ENCODE peak calls at places on chromosomes 13 and 19, in nine cellular contexts. One of them, this sample, is unnamed.

GRCh38 chr19:20787766-20788165 is 11.7 kb downstream of the ZNF66 start:
- DNase-seq in ovary: no peak
- DNase-seq in AG04450: no peak
- DNase-seq in uterus: no peak
- DNase-seq in A673: no peak
- DNase-seq in mucosa of descending colon: no peak
- DNase-seq in epithelial cell of esophagus: no peak
- DNase-seq in stomach: no peak
- DNase-seq in left lung: no peak
- DNase-seq in this sample: no peak

GRCh38 chr19:44807162-44807561 is 1.7 kb upstream of the BCAM start:
- DNase-seq in ovary: peak
- DNase-seq in AG04450: no peak
- DNase-seq in uterus: no peak
- DNase-seq in A673: no peak
- DNase-seq in mucosa of descending colon: peak
- DNase-seq in epithelial cell of esophagus: peak
- DNase-seq in stomach: peak
- DNase-seq in left lung: peak
- DNase-seq in this sample: no peak

GRCh38 chr13:104953588-104953987 is 1581.9 kb downstream of the EFNB2 start:
- DNase-seq in ovary: no peak
- DNase-seq in AG04450: no peak
- DNase-seq in uterus: no peak
- DNase-seq in A673: no peak
- DNase-seq in mucosa of descending colon: no peak
- DNase-seq in epithelial cell of esophagus: peak
- DNase-seq in stomach: no peak
- DNase-seq in left lung: no peak
- DNase-seq in this sample: no peak

GRCh38 chr13:38899581-38899980 is 91.0 kb downstream of the STOML3 start:
- DNase-seq in ovary: no peak
- DNase-seq in AG04450: no peak
- DNase-seq in uterus: no peak
- DNase-seq in A673: no peak
- DNase-seq in mucosa of descending colon: no peak
- DNase-seq in epithelial cell of esophagus: no peak
- DNase-seq in stomach: no peak
- DNase-seq in left lung: no peak
- DNase-seq in this sample: no peak

GRCh38 chr13:44249439-44249838 is 124.2 kb upstream of the SERP2 start:
- DNase-seq in ovary: peak
- DNase-seq in AG04450: peak
- DNase-seq in uterus: peak
- DNase-seq in A673: no peak
- DNase-seq in mucosa of descending colon: peak
- DNase-seq in epithelial cell of esophagus: peak
- DNase-seq in stomach: no peak
- DNase-seq in left lung: no peak
- DNase-seq in this sample: no peak

GRCh38 chr19:8580710-8581281 is 3.6 kb upstream of the MYO1F start:
- DNase-seq in ovary: peak
- DNase-seq in AG04450: no peak
- DNase-seq in uterus: peak
- DNase-seq in A673: peak
- DNase-seq in mucosa of descending colon: peak
- DNase-seq in epithelial cell of esophagus: peak
- DNase-seq in stomach: peak
- DNase-seq in left lung: peak
- DNase-seq in this sample: peak

GRCh38 chr19:33804021-33804799 is 7.5 kb downstream of the KCTD15 start:
- DNase-seq in ovary: peak
- DNase-seq in AG04450: no peak
- DNase-seq in uterus: peak
- DNase-seq in A673: no peak
- DNase-seq in mucosa of descending colon: peak
- DNase-seq in epithelial cell of esophagus: peak
- DNase-seq in stomach: peak
- DNase-seq in left lung: no peak
- DNase-seq in this sample: no peak

GRCh38 chr19:33333151-33333550 is 30.8 kb upstream of the CEBPA start:
- DNase-seq in ovary: no peak
- DNase-seq in AG04450: no peak
- DNase-seq in uterus: no peak
- DNase-seq in A673: no peak
- DNase-seq in mucosa of descending colon: no peak
- DNase-seq in epithelial cell of esophagus: no peak
- DNase-seq in stomach: no peak
- DNase-seq in left lung: no peak
- DNase-seq in this sample: no peak

GRCh38 chr13:76009491-76009890 is 373.4 kb downstream of the LMO7 start:
- DNase-seq in ovary: no peak
- DNase-seq in AG04450: peak
- DNase-seq in uterus: no peak
- DNase-seq in A673: no peak
- DNase-seq in mucosa of descending colon: no peak
- DNase-seq in epithelial cell of esophagus: no peak
- DNase-seq in stomach: no peak
- DNase-seq in left lung: no peak
- DNase-seq in this sample: no peak

DNA sequence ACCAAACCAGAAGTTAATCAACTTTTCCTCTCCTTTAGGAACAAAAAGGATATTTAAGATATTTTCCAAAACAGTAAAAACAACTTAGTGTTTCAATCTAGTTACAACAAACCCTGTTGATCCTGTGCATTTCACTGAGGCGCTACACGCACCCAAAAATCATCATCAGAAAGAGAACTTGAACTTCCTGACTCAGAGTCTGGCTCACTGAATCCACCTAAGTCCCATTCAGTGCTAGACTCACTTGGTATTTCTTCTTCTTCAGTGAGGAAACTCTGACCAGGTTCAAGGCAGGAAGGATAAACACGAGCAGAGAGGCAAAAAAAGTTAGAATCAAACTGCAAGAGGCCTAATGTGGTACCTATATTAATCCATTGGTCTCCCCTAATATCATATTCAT is 2.2 kb downstream of the KBTBD6 start:
- DNase-seq in ovary: no peak
- DNase-seq in AG04450: no peak
- DNase-seq in uterus: no peak
- DNase-seq in A673: no peak
- DNase-seq in mucosa of descending colon: no peak
- DNase-seq in epithelial cell of esophagus: peak
- DNase-seq in stomach: no peak
- DNase-seq in left lung: no peak
- DNase-seq in this sample: no peak
- TF ChIP-seq CTCF in ovary: no peak
- TF ChIP-seq CTCF in AG04450: no peak
- TF ChIP-seq CTCF in uterus: no peak
- TF ChIP-seq CTCF in A673: no peak
- TF ChIP-seq CTCF in mucosa of descending colon: no peak
- TF ChIP-seq CTCF in epithelial cell of esophagus: no peak
- TF ChIP-seq CTCF in stomach: no peak
- TF ChIP-seq CTCF in left lung: no peak
- TF ChIP-seq CTCF in this sample: no peak

GRCh38 chr19:14440049-14440448 is 6.9 kb downstream of the PKN1 start:
- DNase-seq in ovary: no peak
- DNase-seq in AG04450: no peak
- DNase-seq in uterus: peak
- DNase-seq in A673: no peak
- DNase-seq in mucosa of descending colon: peak
- DNase-seq in epithelial cell of esophagus: no peak
- DNase-seq in stomach: peak
- DNase-seq in left lung: peak
- DNase-seq in this sample: no peak
- H3K4me3 ChIP-seq in ovary: no peak
- H3K4me3 ChIP-seq in AG04450: no peak
- H3K4me3 ChIP-seq in uterus: no peak
- H3K4me3 ChIP-seq in A673: no peak
- H3K4me3 ChIP-seq in mucosa of descending colon: no peak
- H3K4me3 ChIP-seq in epithelial cell of esophagus: no peak
- H3K4me3 ChIP-seq in stomach: peak
- H3K4me3 ChIP-seq in left lung: peak
- H3K4me3 ChIP-seq in this sample: peak

DNA sequence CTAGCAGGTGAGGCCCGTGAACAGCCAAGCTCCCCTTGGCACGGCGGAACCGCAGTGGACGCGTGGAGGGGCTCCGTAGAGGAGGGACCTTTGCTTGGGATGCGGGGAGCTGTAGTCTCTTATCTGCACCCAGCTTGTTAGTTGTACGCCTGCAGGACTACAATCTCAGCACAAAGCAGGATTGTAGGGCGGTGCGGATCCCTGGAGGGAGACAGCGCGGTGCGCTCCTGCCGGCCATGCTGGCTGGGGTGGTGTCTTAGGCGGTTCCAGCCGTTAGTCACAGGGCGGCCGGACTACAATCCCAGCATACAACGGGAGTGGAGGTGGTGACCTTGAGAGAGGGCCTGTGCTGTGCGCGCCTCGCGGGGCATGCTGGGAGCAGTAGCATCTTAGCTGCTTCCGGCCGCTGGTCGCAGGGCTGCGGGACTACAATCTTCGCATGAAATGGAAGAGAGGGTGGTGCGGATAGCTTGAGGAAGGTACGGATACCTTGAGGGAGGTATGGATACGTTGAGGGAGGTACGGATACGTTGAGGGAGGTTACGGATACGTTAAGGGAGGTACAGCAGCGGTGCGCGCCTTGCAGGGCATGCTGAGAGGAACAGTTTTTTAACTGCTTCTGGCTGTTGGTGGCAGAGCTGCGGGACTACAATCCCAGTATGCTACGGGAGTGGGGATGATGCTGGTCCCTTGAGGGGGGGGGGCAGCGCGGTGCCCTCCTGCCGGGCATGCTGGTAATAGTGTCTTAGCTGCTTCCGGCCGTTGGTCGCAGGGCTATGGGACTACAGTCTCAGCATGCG is 1419.1 kb downstream of the UQCRFS1 start:
- DNase-seq in ovary: peak
- DNase-seq in AG04450: peak
- DNase-seq in uterus: peak
- DNase-seq in A673: peak
- DNase-seq in mucosa of descending colon: peak
- DNase-seq in epithelial cell of esophagus: peak
- DNase-seq in stomach: peak
- DNase-seq in left lung: peak
- DNase-seq in this sample: peak
- TF ChIP-seq CTCF in ovary: no peak
- TF ChIP-seq CTCF in AG04450: no peak
- TF ChIP-seq CTCF in uterus: no peak
- TF ChIP-seq CTCF in A673: no peak
- TF ChIP-seq CTCF in mucosa of descending colon: no peak
- TF ChIP-seq CTCF in epithelial cell of esophagus: no peak
- TF ChIP-seq CTCF in stomach: no peak
- TF ChIP-seq CTCF in left lung: no peak
- TF ChIP-seq CTCF in this sample: no peak

DNA sequence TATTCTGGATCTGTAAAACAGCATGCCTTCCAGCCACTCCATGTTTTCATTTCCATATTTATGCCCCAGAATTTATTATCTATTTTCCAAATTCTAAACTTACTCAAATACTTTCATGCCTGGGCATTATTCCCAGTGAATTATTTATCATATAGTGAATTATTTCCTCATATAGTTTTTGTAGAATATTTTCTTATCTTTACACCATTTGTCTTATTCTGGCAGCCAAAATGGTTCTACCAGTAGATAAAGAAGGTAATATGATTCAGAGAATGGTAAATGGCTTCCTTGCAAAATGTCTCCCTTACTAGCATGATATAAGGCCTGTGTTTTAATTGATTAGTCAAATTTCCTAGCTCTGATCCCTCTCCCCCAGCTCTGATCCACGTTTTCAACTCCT is 305.8 kb downstream of the SPRY2 start:
- DNase-seq in ovary: no peak
- DNase-seq in AG04450: no peak
- DNase-seq in uterus: no peak
- DNase-seq in A673: no peak
- DNase-seq in mucosa of descending colon: no peak
- DNase-seq in epithelial cell of esophagus: no peak
- DNase-seq in stomach: no peak
- DNase-seq in left lung: no peak
- DNase-seq in this sample: no peak
- H3K4me3 ChIP-seq in ovary: no peak
- H3K4me3 ChIP-seq in AG04450: no peak
- H3K4me3 ChIP-seq in uterus: no peak
- H3K4me3 ChIP-seq in A673: no peak
- H3K4me3 ChIP-seq in mucosa of descending colon: no peak
- H3K4me3 ChIP-seq in epithelial cell of esophagus: no peak
- H3K4me3 ChIP-seq in stomach: no peak
- H3K4me3 ChIP-seq in left lung: no peak
- H3K4me3 ChIP-seq in this sample: no peak

GRCh38 chr19:53537523-53538377 is at the start of gene ZNF331:
- DNase-seq in ovary: peak
- DNase-seq in AG04450: no peak
- DNase-seq in uterus: peak
- DNase-seq in A673: peak
- DNase-seq in mucosa of descending colon: peak
- DNase-seq in epithelial cell of esophagus: peak
- DNase-seq in stomach: peak
- DNase-seq in left lung: peak
- DNase-seq in this sample: peak
- TF ChIP-seq CTCF in ovary: peak
- TF ChIP-seq CTCF in AG04450: peak
- TF ChIP-seq CTCF in uterus: no peak
- TF ChIP-seq CTCF in A673: peak
- TF ChIP-seq CTCF in mucosa of descending colon: no peak
- TF ChIP-seq CTCF in epithelial cell of esophagus: peak
- TF ChIP-seq CTCF in stomach: no peak
- TF ChIP-seq CTCF in left lung: peak
- TF ChIP-seq CTCF in this sample: peak

DNA sequence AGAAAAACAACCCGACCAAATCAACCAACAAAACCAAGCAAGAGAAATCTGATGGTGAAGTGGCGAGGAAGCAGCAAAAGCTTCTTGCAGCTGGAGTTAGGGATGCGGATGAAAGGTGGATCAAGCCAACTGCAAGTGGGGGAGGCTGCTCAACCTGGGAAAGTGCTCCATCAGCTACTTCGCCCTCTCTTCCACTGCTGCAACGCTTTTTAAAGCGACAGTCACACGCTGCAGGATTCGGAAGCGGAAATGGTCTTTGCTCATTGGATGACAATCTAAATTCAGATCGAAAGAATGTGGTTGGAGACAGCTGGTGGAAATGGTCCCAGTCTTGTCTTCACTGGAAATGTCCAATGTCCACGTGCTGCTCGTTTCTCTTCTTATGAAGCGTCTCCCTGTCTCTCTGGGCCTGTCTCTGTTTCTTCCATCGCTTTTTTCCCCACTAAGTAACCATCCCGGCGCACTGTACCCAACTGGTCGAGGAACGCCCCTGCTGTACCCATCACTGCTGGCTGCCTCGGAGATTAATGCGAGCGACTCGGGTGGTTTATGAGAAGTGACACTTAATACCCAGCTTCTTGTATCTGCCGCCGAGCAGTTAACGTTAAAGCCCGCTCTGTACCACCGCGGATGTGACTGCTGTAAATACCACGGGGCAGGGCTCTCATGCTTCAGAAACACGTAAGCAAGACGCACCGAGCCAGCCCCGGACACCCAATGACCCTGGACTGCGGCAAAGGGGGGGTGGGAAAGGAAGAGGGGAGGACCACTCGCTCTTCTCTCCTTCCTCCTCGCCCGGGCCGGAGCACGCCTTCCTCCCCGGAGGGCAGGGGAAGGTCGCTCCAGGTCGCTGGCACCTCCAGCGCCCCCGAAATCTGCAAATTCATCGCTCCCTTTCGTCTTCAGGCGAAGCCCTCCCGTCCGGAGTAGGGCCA is 1.9 kb upstream of the FGF9 start:
- DNase-seq in ovary: peak
- DNase-seq in AG04450: no peak
- DNase-seq in uterus: peak
- DNase-seq in A673: no peak
- DNase-seq in mucosa of descending colon: peak
- DNase-seq in epithelial cell of esophagus: peak
- DNase-seq in stomach: no peak
- DNase-seq in left lung: peak
- DNase-seq in this sample: no peak
- H3K4me3 ChIP-seq in ovary: peak
- H3K4me3 ChIP-seq in AG04450: peak
- H3K4me3 ChIP-seq in uterus: peak
- H3K4me3 ChIP-seq in A673: peak
- H3K4me3 ChIP-seq in mucosa of descending colon: peak
- H3K4me3 ChIP-seq in epithelial cell of esophagus: peak
- H3K4me3 ChIP-seq in stomach: peak
- H3K4me3 ChIP-seq in left lung: peak
- H3K4me3 ChIP-seq in this sample: peak

This sample was measured in thoracic aorta.